ENCODE peak calls at places on chromosome 1, in ten cellular contexts. R is AG09309; H is nucleus accumbens; F is HEK293T; P is NCI-H1930; W is kidney; U is omental fat pad; Q is stimulated activated naive CD4-positive, alpha-beta T cell; T is ovary; D is fibroblast of pulmonary artery. J is an unnamed sample.
A peak's percentile ranks its signal among the peaks of the same experiment; 100 is the strongest.

GRCh38 chr1:38564946-38565570 is 294.5 kb downstream of the RRAGC start:
- DNase-seq in R (no peak), H (no peak), F (no peak), P (no peak), W (no peak), U (no peak), Q (no peak), T (no peak), D (no peak), J (no peak)

GRCh38 chr1:245067257-245067656 is 87.5 kb upstream of the KIF26B start:
- DNase-seq in R (no peak), H (no peak), F (no peak), P (no peak), W (no peak), U (no peak), Q (no peak), T (no peak), D (no peak), J (peak; percentile 34)

GRCh38 chr1:31432592-31433395 is 19.8 kb downstream of the SERINC2 start:
- DNase-seq in R (no peak), H (no peak), F (no peak), P (no peak), W (no peak), U (no peak), Q (no peak), T (no peak), D (no peak), J (no peak)

GRCh38 chr1:89609781-89610456 is 23.0 kb upstream of the LRRC8C start:
- DNase-seq in R (no peak), H (peak; percentile 17), F (no peak), P (no peak), W (no peak), U (no peak), Q (peak; percentile 43), T (no peak), D (no peak), J (no peak)

GRCh38 chr1:160374701-160375443 is 8.0 kb downstream of the NHLH1 start:
- DNase-seq in R (no peak), H (no peak), F (no peak), P (no peak), W (no peak), U (no peak), Q (no peak), T (no peak), D (no peak), J (no peak)

GRCh38 chr1:119700326-119700725 is 11.4 kb upstream of the PHGDH start:
- DNase-seq in R (no peak), H (no peak), F (no peak), P (no peak), W (no peak), U (no peak), Q (no peak), T (no peak), D (no peak), J (no peak)

GRCh38 chr1:246537887-246538286 is 28.2 kb downstream of the TFB2M start:
- DNase-seq in R (no peak), H (no peak), F (no peak), P (no peak), W (no peak), U (no peak), Q (no peak), T (no peak), D (no peak), J (no peak)

GRCh38 chr1:192766876-192767275 is 42.0 kb upstream of the RGS2 start:
- DNase-seq in R (no peak), H (no peak), F (peak; percentile 17), P (no peak), W (no peak), U (no peak), Q (no peak), T (no peak), D (no peak), J (no peak)

GRCh38 chr1:156889802-156890585 is 3.5 kb upstream of the PEAR1 start:
- DNase-seq in R (peak; percentile 29), H (peak; percentile 62), F (peak; percentile 85), P (peak; percentile 38), W (no peak), U (peak; percentile 89), Q (peak; percentile 25), T (peak; percentile 82), D (peak; percentile 86), J (peak; percentile 82)

GRCh38 chr1:89598450-89599331 is 34.2 kb upstream of the LRRC8C start:
- DNase-seq in R (no peak), H (no peak), F (peak; percentile 53), P (peak; percentile 6), W (no peak), U (no peak), Q (no peak), T (no peak), D (peak; percentile 69), J (peak; percentile 53)

GRCh38 chr1:64427879-64428278 is 42.0 kb upstream of the CACHD1 start:
- DNase-seq in R (no peak), H (no peak), F (no peak), P (no peak), W (no peak), U (no peak), Q (no peak), T (no peak), D (no peak), J (no peak)

GRCh38 chr1:41862411-41863221 is 56.1 kb downstream of the HIVEP3 start:
- DNase-seq in R (no peak), H (peak; percentile 60), F (no peak), P (no peak), W (no peak), U (no peak), Q (no peak), T (no peak), D (peak; percentile 81), J (peak; percentile 78)

GRCh38 chr1:204729516-204729915 is 44.0 kb upstream of the LRRN2 start:
- DNase-seq in R (no peak), H (no peak), F (no peak), P (no peak), W (no peak), U (no peak), Q (no peak), T (no peak), D (no peak), J (no peak)

GRCh38 chr1:15354580-15354965 is 55.1 kb upstream of the EFHD2 start:
- DNase-seq in R (peak; percentile 25), H (no peak), F (no peak), P (no peak), W (peak; percentile 41), U (no peak), Q (no peak), T (no peak), D (peak; percentile 36), J (peak; percentile 60)

GRCh38 chr1:17665950-17666720 is 89.0 kb upstream of the ACTL8 start:
- DNase-seq in R (no peak), H (no peak), F (no peak), P (no peak), W (no peak), U (no peak), Q (no peak), T (no peak), D (no peak), J (peak; percentile 44)

GRCh38 chr1:152880907-152881306 is 2.8 kb downstream of the SMCP start:
- DNase-seq in R (no peak), H (no peak), F (no peak), P (no peak), W (no peak), U (no peak), Q (no peak), T (no peak), D (no peak), J (no peak)

GRCh38 chr1:101311146-101311892 is 74.5 kb downstream of the S1PR1 start:
- DNase-seq in R (no peak), H (no peak), F (no peak), P (no peak), W (no peak), U (no peak), Q (no peak), T (no peak), D (no peak), J (no peak)

GRCh38 chr1:104801344-104801743 is 1051.6 kb downstream of the AMY1C start:
- DNase-seq in R (no peak), H (no peak), F (no peak), P (no peak), W (no peak), U (no peak), Q (no peak), T (no peak), D (no peak), J (no peak)

GRCh38 chr1:13832100-13832499 is 132.1 kb downstream of the PRDM2 start:
- DNase-seq in R (no peak), H (no peak), F (no peak), P (no peak), W (no peak), U (no peak), Q (no peak), T (no peak), D (no peak), J (no peak)

GRCh38 chr1:107244734-107245495 is 104.1 kb downstream of the NTNG1 start:
- DNase-seq in R (no peak), H (no peak), F (no peak), P (no peak), W (no peak), U (no peak), Q (no peak), T (no peak), D (no peak), J (no peak)

GRCh38 chr1:212388985-212389716 is 25.5 kb downstream of the PACC1 start:
- DNase-seq in R (no peak), H (no peak), F (no peak), P (no peak), W (no peak), U (no peak), Q (no peak), T (no peak), D (no peak), J (no peak)